ENCODE peak calls at places on chromosomes 12 and 14, in eight cellular contexts. I, Y, T, B, K, H, W and S are unnamed samples.

GRCh38 chr12:95959107-95959506 is 16.0 kb downstream of the AMDHD1 start:
- DNase-seq in I (no peak), Y (no peak), T (peak; percentile 54), B (no peak), K (no peak), H (peak; percentile 38), W (no peak), S (no peak)

GRCh38 chr14:24734917-24735500 is 101.0 kb upstream of the GZMB start:
- DNase-seq in I (peak; percentile 66), Y (no peak), T (peak; percentile 82), B (peak; percentile 46), K (peak; percentile 37), H (peak; percentile 44), W (peak; percentile 58), S (no peak)

GRCh38 chr14:75234173-75234855 is 44.3 kb upstream of the FOS start:
- DNase-seq in I (peak; percentile 51), Y (no peak), T (no peak), B (no peak), K (peak; percentile 61), H (no peak), W (peak; percentile 62), S (no peak)

GRCh38 chr14:79369359-79370332 is 841.7 kb downstream of the DIO2 start:
- DNase-seq in I (no peak), Y (no peak), T (no peak), B (no peak), K (no peak), H (no peak), W (peak; percentile 20), S (no peak)

GRCh38 chr12:81330480-81330879 is 252.6 kb downstream of the ACSS3 start:
- DNase-seq in I (no peak), Y (no peak), T (peak; percentile 15), B (no peak), K (no peak), H (no peak), W (no peak), S (no peak)

GRCh38 chr12:78087363-78087675 is 256.6 kb downstream of the NAV3 start:
- DNase-seq in I (no peak), Y (no peak), T (no peak), B (no peak), K (no peak), H (no peak), W (no peak), S (no peak)

GRCh38 chr12:52440821-52441319 is 6.7 kb upstream of the KRT75 start:
- DNase-seq in I (no peak), Y (no peak), T (no peak), B (no peak), K (no peak), H (no peak), W (no peak), S (peak; percentile 74)

GRCh38 chr12:15322164-15323054 is at the start of gene PTPRO:
- DNase-seq in I (no peak), Y (no peak), T (peak; percentile 58), B (peak; percentile 31), K (no peak), H (peak; percentile 7), W (no peak), S (no peak)

GRCh38 chr12:7937867-7938506 is 2.0 kb upstream of the SLC2A3 start:
- DNase-seq in I (no peak), Y (no peak), T (peak; percentile 62), B (no peak), K (no peak), H (peak; percentile 68), W (no peak), S (no peak)

GRCh38 chr14:29817767-29818166 is 109.9 kb downstream of the PRKD1 start:
- DNase-seq in I (no peak), Y (no peak), T (no peak), B (no peak), K (no peak), H (no peak), W (no peak), S (no peak)

GRCh38 chr12:6182279-6182898 is 17.8 kb upstream of the CD9 start:
- DNase-seq in I (peak; percentile 69), Y (peak; percentile 97), T (no peak), B (no peak), K (peak; percentile 69), H (no peak), W (peak; percentile 51), S (no peak)

GRCh38 chr12:56450241-56450640 is 1.0 kb upstream of the TIMELESS start:
- DNase-seq in I (no peak), Y (no peak), T (no peak), B (no peak), K (no peak), H (no peak), W (no peak), S (no peak)

GRCh38 chr14:73771848-73772705 is 57.9 kb upstream of the PNMA1 start:
- DNase-seq in I (peak; percentile 36), Y (no peak), T (peak; percentile 97), B (no peak), K (no peak), H (peak; percentile 74), W (peak; percentile 75), S (no peak)

GRCh38 chr12:124720019-124720686 is 143.5 kb downstream of the SCARB1 start:
- DNase-seq in I (no peak), Y (no peak), T (no peak), B (no peak), K (no peak), H (no peak), W (no peak), S (no peak)

GRCh38 chr14:50388256-50388931 is 8.3 kb downstream of the CDKL1 start:
- DNase-seq in I (no peak), Y (no peak), T (peak; percentile 81), B (no peak), K (no peak), H (no peak), W (peak; percentile 92), S (peak; percentile 74)

GRCh38 chr12:4174417-4174816 is 99.1 kb upstream of the CCND2 start:
- DNase-seq in I (no peak), Y (no peak), T (no peak), B (no peak), K (no peak), H (no peak), W (no peak), S (no peak)

GRCh38 chr12:2961705-2962104 is 2.5 kb downstream of the TEAD4 start:
- DNase-seq in I (no peak), Y (no peak), T (peak; percentile 32), B (no peak), K (no peak), H (no peak), W (no peak), S (no peak)

GRCh38 chr12:12442548-12443071 is 85.7 kb downstream of the BORCS5 start:
- DNase-seq in I (no peak), Y (no peak), T (no peak), B (no peak), K (no peak), H (peak; percentile 77), W (no peak), S (no peak)

GRCh38 chr12:108635201-108635996 is 1.7 kb upstream of the SELPLG start:
- DNase-seq in I (no peak), Y (no peak), T (peak; percentile 26), B (no peak), K (no peak), H (peak; percentile 91), W (no peak), S (peak; percentile 58)

GRCh38 chr12:69633061-69633460 is 22.4 kb upstream of the LRRC10 start:
- DNase-seq in I (no peak), Y (no peak), T (peak; percentile 51), B (no peak), K (no peak), H (no peak), W (no peak), S (no peak)

GRCh38 chr14:59492419-59492818 is 8.1 kb downstream of the JKAMP start:
- DNase-seq in I (no peak), Y (no peak), T (no peak), B (no peak), K (no peak), H (no peak), W (no peak), S (no peak)

GRCh38 chr12:23084236-23084995 is 459.4 kb downstream of the ETNK1 start:
- DNase-seq in I (no peak), Y (no peak), T (no peak), B (no peak), K (no peak), H (no peak), W (no peak), S (no peak)

GRCh38 chr14:100589760-100590469 is 2.7 kb upstream of the BEGAIN start:
- DNase-seq in I (no peak), Y (no peak), T (no peak), B (no peak), K (no peak), H (no peak), W (no peak), S (no peak)

GRCh38 chr14:78530078-78530477 is 359.9 kb downstream of the NRXN3 start:
- DNase-seq in I (peak; percentile 14), Y (no peak), T (peak; percentile 80), B (peak; percentile 66), K (no peak), H (peak; percentile 22), W (peak; percentile 24), S (no peak)

GRCh38 chr12:119804011-119804641 is 73.0 kb downstream of the CIT start:
- DNase-seq in I (peak; percentile 47), Y (peak; percentile 90), T (peak; percentile 94), B (peak; percentile 60), K (peak; percentile 30), H (no peak), W (peak; percentile 81), S (no peak)

GRCh38 chr12:16362550-16362949 is 15.1 kb downstream of the MGST1 start:
- DNase-seq in I (no peak), Y (no peak), T (no peak), B (no peak), K (no peak), H (no peak), W (no peak), S (no peak)

GRCh38 chr14:93099643-93100042 is 16.1 kb downstream of the ITPK1 start:
- DNase-seq in I (no peak), Y (no peak), T (no peak), B (no peak), K (no peak), H (no peak), W (no peak), S (no peak)

GRCh38 chr14:61561657-61562276 is 133.5 kb upstream of the HIF1A start:
- DNase-seq in I (peak; percentile 82), Y (no peak), T (peak; percentile 89), B (peak; percentile 70), K (peak; percentile 74), H (no peak), W (peak; percentile 91), S (no peak)

GRCh38 chr12:129873458-129873857 is 30.4 kb downstream of the TMEM132D start:
- DNase-seq in I (no peak), Y (no peak), T (no peak), B (no peak), K (no peak), H (no peak), W (no peak), S (no peak)

GRCh38 chr12:38515912-38516311 is 199.3 kb downstream of the ALG10B start:
- DNase-seq in I (no peak), Y (no peak), T (no peak), B (no peak), K (no peak), H (no peak), W (no peak), S (no peak)

GRCh38 chr12:108773798-108774788 is 42.8 kb upstream of the CORO1C start:
- DNase-seq in I (peak; percentile 88), Y (peak; percentile 89), T (peak; percentile 76), B (peak; percentile 60), K (peak; percentile 91), H (no peak), W (peak; percentile 53), S (no peak)